ENCODE peak calls at places on chromosomes 4 and X, in ten cellular contexts. E is activated CD8-positive, alpha-beta memory T cell treated with anti-CD3 and anti-CD28 coated beads, Interleukin-2, amount 50 U/mL, for 48 hours; F is mammary epithelial cell; H is spleen; T is NCI-H1436; A is heart right ventricle; Z is bronchial epithelial cell; U is H7; M is cardiac fibroblast; J is stimulated activated CD8-positive, alpha-beta memory T cell treated with anti-CD3 and anti-CD28 coated beads, Interleukin-7, amount 100 ng/mL, for 1 hour. O is an unnamed sample.

GRCh38 chrX:40097492-40098263 is at the start of gene BCOR:
- DNase-seq in E (peak), F (peak), H (peak), T (peak), A (peak), Z (no peak), U (peak), M (peak), J (peak), O (no peak)

GRCh38 chr4:44522761-44523445 is 74.3 kb upstream of the KCTD8 start:
- DNase-seq in E (no peak), F (peak), H (no peak), T (no peak), A (no peak), Z (peak), U (no peak), M (peak), J (no peak), O (no peak)

GRCh38 chr4:52848255-52848654 is 13.9 kb upstream of the RASL11B start:
- DNase-seq in E (no peak), F (no peak), H (no peak), T (no peak), A (no peak), Z (peak), U (no peak), M (no peak), J (no peak), O (no peak)

GRCh38 chr4:110184791-110185155 is 13.6 kb downstream of the ELOVL6 start:
- DNase-seq in E (no peak), F (no peak), H (no peak), T (no peak), A (no peak), Z (no peak), U (no peak), M (peak), J (no peak), O (no peak)

GRCh38 chrX:49019050-49019449 is 17.0 kb upstream of the GRIPAP1 start:
- DNase-seq in E (no peak), F (no peak), H (peak), T (no peak), A (no peak), Z (no peak), U (no peak), M (no peak), J (no peak), O (no peak)

GRCh38 chr4:148007303-148007702 is 275.4 kb downstream of the ARHGAP10 start:
- DNase-seq in E (no peak), F (peak), H (no peak), T (no peak), A (no peak), Z (peak), U (no peak), M (peak), J (no peak), O (no peak)

GRCh38 chr4:141759796-141760425 is 123.5 kb downstream of the IL15 start:
- DNase-seq in E (no peak), F (peak), H (no peak), T (no peak), A (no peak), Z (peak), U (no peak), M (peak), J (no peak), O (no peak)

GRCh38 chr4:180060159-180060889 is 2182.9 kb upstream of the TENM3 start:
- DNase-seq in E (no peak), F (no peak), H (no peak), T (no peak), A (no peak), Z (peak), U (peak), M (peak), J (no peak), O (no peak)

GRCh38 chrX:14864626-14865025 is 8.2 kb downstream of the FANCB start:
- DNase-seq in E (no peak), F (peak), H (no peak), T (no peak), A (no peak), Z (peak), U (no peak), M (peak), J (no peak), O (no peak)

GRCh38 chrX:136711147-136711546 is 63.2 kb downstream of the CD40LG start:
- DNase-seq in E (no peak), F (peak), H (peak), T (no peak), A (peak), Z (peak), U (peak), M (peak), J (no peak), O (no peak)

GRCh38 chr4:102847687-102848086 is 20.3 kb upstream of the UBE2D3 start:
- DNase-seq in E (no peak), F (no peak), H (no peak), T (no peak), A (no peak), Z (no peak), U (no peak), M (no peak), J (no peak), O (no peak)

GRCh38 chr4:55372259-55372658 is 23.5 kb upstream of the TMEM165 start:
- DNase-seq in E (no peak), F (no peak), H (no peak), T (no peak), A (no peak), Z (no peak), U (no peak), M (peak), J (no peak), O (no peak)

GRCh38 chrX:109537324-109537665 is 651 bp downstream of the NXT2 start:
- DNase-seq in E (no peak), F (peak), H (no peak), T (no peak), A (no peak), Z (peak), U (no peak), M (peak), J (no peak), O (no peak)

GRCh38 chr4:60366661-60367060 is 833.5 kb upstream of the ADGRL3 start:
- DNase-seq in E (no peak), F (no peak), H (no peak), T (no peak), A (no peak), Z (no peak), U (no peak), M (no peak), J (no peak), O (no peak)

GRCh38 chrX:63764946-63765345 is 20.1 kb downstream of the ARHGEF9 start:
- DNase-seq in E (no peak), F (peak), H (no peak), T (no peak), A (no peak), Z (peak), U (no peak), M (peak), J (no peak), O (no peak)

GRCh38 chrX:46758956-46759644 is at the start of gene SLC9A7:
- DNase-seq in E (peak), F (peak), H (peak), T (peak), A (peak), Z (peak), U (peak), M (peak), J (peak), O (peak)

GRCh38 chrX:2188316-2188715 is 312.5 kb downstream of the DHRSX start:
- DNase-seq in E (no peak), F (no peak), H (no peak), T (no peak), A (no peak), Z (no peak), U (peak), M (peak), J (no peak), O (no peak)

GRCh38 chr4:108762559-108763225 is at the start of gene ETNPPL:
- DNase-seq in E (peak), F (peak), H (no peak), T (no peak), A (peak), Z (no peak), U (peak), M (peak), J (no peak), O (peak)

GRCh38 chrX:47831788-47832187 is 4.9 kb upstream of the ZNF81 start:
- DNase-seq in E (peak), F (peak), H (peak), T (peak), A (peak), Z (peak), U (peak), M (peak), J (peak), O (peak)

GRCh38 chrX:150897371-150898319 is 823 bp downstream of the CD99L2 start:
- DNase-seq in E (peak), F (peak), H (peak), T (peak), A (no peak), Z (no peak), U (peak), M (peak), J (no peak), O (peak)

GRCh38 chr4:109298279-109299010 is 4.0 kb downstream of the COL25A1 start:
- DNase-seq in E (no peak), F (no peak), H (no peak), T (no peak), A (no peak), Z (peak), U (peak), M (peak), J (no peak), O (peak)

GRCh38 chr4:16043820-16044554 is 39.8 kb downstream of the PROM1 start:
- DNase-seq in E (no peak), F (no peak), H (no peak), T (no peak), A (no peak), Z (no peak), U (no peak), M (no peak), J (no peak), O (no peak)

GRCh38 chr4:182843813-182844325 is 73.3 kb downstream of the DCTD start:
- DNase-seq in E (no peak), F (peak), H (peak), T (no peak), A (no peak), Z (peak), U (peak), M (no peak), J (no peak), O (no peak)

GRCh38 chr4:133588306-133588705 is 439.2 kb downstream of the PCDH10 start:
- DNase-seq in E (no peak), F (peak), H (no peak), T (no peak), A (no peak), Z (no peak), U (no peak), M (no peak), J (no peak), O (no peak)

GRCh38 chrX:68953331-68953730 is 124.5 kb downstream of the EFNB1 start:
- DNase-seq in E (no peak), F (no peak), H (no peak), T (no peak), A (no peak), Z (no peak), U (no peak), M (no peak), J (no peak), O (no peak)

GRCh38 chr4:7652451-7652871 is 217.7 kb upstream of the PSAPL1 start:
- DNase-seq in E (no peak), F (no peak), H (peak), T (no peak), A (no peak), Z (no peak), U (no peak), M (no peak), J (no peak), O (no peak)

GRCh38 chrX:134484039-134484438 is 24.1 kb downstream of the HPRT1 start:
- DNase-seq in E (no peak), F (peak), H (no peak), T (peak), A (no peak), Z (peak), U (peak), M (peak), J (no peak), O (peak)

GRCh38 chrX:94908171-94908570 is 1234.2 kb downstream of the FAM133A start:
- DNase-seq in E (no peak), F (no peak), H (no peak), T (no peak), A (peak), Z (no peak), U (no peak), M (no peak), J (no peak), O (no peak)

GRCh38 chr4:75542824-75543223 is 13.0 kb upstream of the ODAPH start:
- DNase-seq in E (no peak), F (peak), H (no peak), T (no peak), A (no peak), Z (peak), U (no peak), M (peak), J (no peak), O (no peak)

GRCh38 chrX:118679290-118679689 is 48.1 kb upstream of the IL13RA1 start:
- DNase-seq in E (no peak), F (no peak), H (no peak), T (no peak), A (no peak), Z (no peak), U (no peak), M (no peak), J (no peak), O (no peak)

GRCh38 chr4:164935363-164935762 is 42.1 kb downstream of the TRIM61 start:
- DNase-seq in E (no peak), F (no peak), H (no peak), T (peak), A (no peak), Z (no peak), U (peak), M (no peak), J (no peak), O (no peak)

GRCh38 chr4:182745268-182745667 is 171.9 kb downstream of the DCTD start:
- DNase-seq in E (no peak), F (peak), H (no peak), T (peak), A (no peak), Z (peak), U (no peak), M (no peak), J (no peak), O (peak)

GRCh38 chr4:121688696-121689095 is 8.1 kb downstream of the ANXA5 start:
- DNase-seq in E (no peak), F (no peak), H (no peak), T (no peak), A (no peak), Z (no peak), U (no peak), M (no peak), J (no peak), O (no peak)

GRCh38 chr4:121696140-121696640 is 590 bp downstream of the ANXA5 start:
- DNase-seq in E (peak), F (peak), H (peak), T (no peak), A (peak), Z (peak), U (no peak), M (peak), J (no peak), O (peak)

GRCh38 chr4:113678651-113679050 is 82.9 kb downstream of the CAMK2D start:
- DNase-seq in E (no peak), F (no peak), H (no peak), T (no peak), A (no peak), Z (no peak), U (no peak), M (peak), J (no peak), O (no peak)

GRCh38 chr4:12123709-12124108 is 695.0 kb upstream of the HS3ST1 start:
- DNase-seq in E (no peak), F (no peak), H (no peak), T (no peak), A (no peak), Z (no peak), U (no peak), M (peak), J (no peak), O (no peak)

GRCh38 chr4:158538176-158538575 is 16.5 kb downstream of the RXFP1 start:
- DNase-seq in E (no peak), F (peak), H (no peak), T (no peak), A (no peak), Z (peak), U (no peak), M (peak), J (no peak), O (no peak)

GRCh38 chrX:38271154-38271716 is 50.6 kb upstream of the SRPX start:
- DNase-seq in E (no peak), F (no peak), H (no peak), T (no peak), A (no peak), Z (no peak), U (no peak), M (peak), J (no peak), O (no peak)

GRCh38 chr4:82398263-82398662 is 24.5 kb upstream of the HNRNPD start:
- DNase-seq in E (no peak), F (no peak), H (no peak), T (no peak), A (no peak), Z (no peak), U (no peak), M (no peak), J (no peak), O (no peak)

GRCh38 chrX:104013606-104014005 is at the start of gene H2BW1:
- DNase-seq in E (no peak), F (no peak), H (no peak), T (no peak), A (no peak), Z (no peak), U (peak), M (no peak), J (no peak), O (no peak)